ENCODE peak calls at places on chromosomes 4 and X, in eight cellular contexts. S, N, Z, W, U, K, B and F are unnamed samples.
A peak's percentile ranks its signal among the peaks of the same experiment; 100 is the strongest.

GRCh38 chrX:29940750-29941149 is 274.6 kb upstream of the MAGEB2 start:
- DNase-seq in Z (no peak), K (no peak), N (no peak), S (no peak), W (no peak), B (no peak), U (no peak), F (no peak)

GRCh38 chrX:145609951-145610511 is 207.6 kb upstream of the SLITRK2 start:
- DNase-seq in U (no peak), N (no peak), B (no peak), W (no peak), S (no peak), Z (no peak), K (no peak), F (no peak)

GRCh38 chr4:80336582-80336981 is 1.1 kb downstream of the CFAP299 start:
- DNase-seq in W (peak; percentile 53), N (no peak), B (no peak), U (no peak), Z (no peak), S (peak; percentile 26), K (no peak), F (peak; percentile 63)

GRCh38 chr4:178856139-178856800 is 1414.0 kb upstream of the AGA start:
- DNase-seq in N (no peak), B (no peak), U (no peak), S (no peak), K (no peak), Z (no peak), W (no peak), F (no peak)

GRCh38 chrX:104253567-104254441 is 929 bp downstream of the ESX1 start:
- DNase-seq in W (peak; percentile 34), U (no peak), Z (no peak), B (no peak), K (no peak), S (peak; percentile 14), N (no peak), F (peak; percentile 69)

GRCh38 chr4:88818650-88819470 is 121.2 kb upstream of the NAP1L5 start:
- DNase-seq in N (peak; percentile 55), W (peak; percentile 13), K (no peak), S (peak; percentile 66), Z (no peak), U (peak; percentile 25), B (no peak), F (peak; percentile 57)

GRCh38 chr4:7186081-7186480 is 6.3 kb upstream of the SORCS2 start:
- DNase-seq in N (no peak), B (peak; percentile 41), K (no peak), W (peak; percentile 73), Z (peak; percentile 44), U (no peak), S (no peak), F (peak; percentile 55)

GRCh38 chr4:81982846-81983540 is 390.8 kb downstream of the HNRNPD start:
- DNase-seq in Z (no peak), S (no peak), K (no peak), W (no peak), U (no peak), B (no peak), N (no peak), F (no peak)

GRCh38 chr4:8583655-8584025 is 3.4 kb downstream of the GPR78 start:
- DNase-seq in W (no peak), S (no peak), Z (no peak), U (no peak), K (no peak), B (no peak), N (no peak), F (no peak)

GRCh38 chr4:560731-561211 is 15.3 kb downstream of the TMEM271 start:
- DNase-seq in U (no peak), S (no peak), Z (no peak), K (no peak), N (no peak), B (no peak), W (no peak), F (no peak)
- H3K9me3 ChIP-seq in U (no peaks in the 10 kb centered on the region), S (no peaks in the 10 kb centered on the region), Z (no peaks in the 10 kb centered on the region), K (no peaks in the 10 kb centered on the region), N (no peaks in the 10 kb centered on the region), B (no peaks in the 10 kb centered on the region), W (no peaks in the 10 kb centered on the region), F (no peaks in the 10 kb centered on the region)

GRCh38 chr4:74111990-74112389 is 13.0 kb upstream of the CXCL2 start:
- DNase-seq in N (no peak), K (peak; percentile 50), Z (no peak), W (no peak), B (peak; percentile 55), U (no peak), S (no peak), F (peak; percentile 15)
- H3K4me1 ChIP-seq in N (no peaks in the 10 kb centered on the region), K (peaks cover 58% of the 10 kb centered on the region), Z (peaks cover 53% of the 10 kb centered on the region), W (no peaks in the 10 kb centered on the region), B (peaks cover 50% of the 10 kb centered on the region), U (peaks cover 37% of the 10 kb centered on the region), S (peaks cover 79% of the 10 kb centered on the region), F (no peaks in the 10 kb centered on the region)

GRCh38 chrX:76509775-76510174 is 82.3 kb downstream of the MAGEE1 start:
- DNase-seq in W (no peak), B (no peak), U (no peak), K (no peak), Z (no peak), N (no peak), S (no peak), F (no peak)
- H3K9me3 ChIP-seq in W (no peaks in the 10 kb centered on the region), B (no peaks in the 10 kb centered on the region), U (no peaks in the 10 kb centered on the region), K (no peaks in the 10 kb centered on the region), Z (no peaks in the 10 kb centered on the region), N (no peaks in the 10 kb centered on the region), S (no peaks in the 10 kb centered on the region), F (no peaks in the 10 kb centered on the region)

GRCh38 chrX:19636989-19637388 is 121.7 kb upstream of the MAP3K15 start:
- DNase-seq in K (no peak), Z (no peak), B (no peak), S (no peak), W (no peak), N (no peak), U (no peak), F (no peak)
- H3K4me1 ChIP-seq in K (no peaks in the 10 kb centered on the region), Z (no peaks in the 10 kb centered on the region), B (no peaks in the 10 kb centered on the region), S (peaks cover 4% of the 10 kb centered on the region), W (no peaks in the 10 kb centered on the region), N (peaks cover 10% of the 10 kb centered on the region), U (no peaks in the 10 kb centered on the region), F (no peaks in the 10 kb centered on the region)

DNA sequence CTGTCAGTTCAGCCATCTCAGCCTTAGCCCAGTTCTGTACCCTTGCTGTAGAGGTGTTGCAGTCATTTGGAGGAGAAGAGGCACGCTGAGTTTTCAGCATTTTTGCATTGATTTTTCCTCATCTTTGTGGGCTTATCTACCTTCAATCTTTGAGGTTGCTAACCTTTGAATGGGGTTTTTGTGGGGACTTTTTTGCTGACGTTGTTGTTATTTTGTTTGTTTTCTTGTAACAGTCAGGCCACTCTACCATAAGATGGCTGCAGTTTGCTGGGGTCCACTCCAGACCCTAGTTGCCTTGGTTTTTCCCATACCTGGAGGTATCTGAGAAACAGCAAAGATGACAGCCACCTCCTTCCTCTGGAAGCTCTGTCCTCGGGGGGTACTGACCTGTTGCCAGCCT is 22.8 kb upstream of the TMEM271 start:
- DNase-seq in B (no peak), S (no peak), N (no peak), U (no peak), K (no peak), Z (no peak), W (no peak), F (no peak)
- H3K9me3 ChIP-seq in B (no peaks in the 10 kb centered on the region), S (no peaks in the 10 kb centered on the region), N (no peaks in the 10 kb centered on the region), U (peaks cover 4% of the 10 kb centered on the region), K (no peaks in the 10 kb centered on the region), Z (no peaks in the 10 kb centered on the region), W (no peaks in the 10 kb centered on the region), F (no peaks in the 10 kb centered on the region)

DNA sequence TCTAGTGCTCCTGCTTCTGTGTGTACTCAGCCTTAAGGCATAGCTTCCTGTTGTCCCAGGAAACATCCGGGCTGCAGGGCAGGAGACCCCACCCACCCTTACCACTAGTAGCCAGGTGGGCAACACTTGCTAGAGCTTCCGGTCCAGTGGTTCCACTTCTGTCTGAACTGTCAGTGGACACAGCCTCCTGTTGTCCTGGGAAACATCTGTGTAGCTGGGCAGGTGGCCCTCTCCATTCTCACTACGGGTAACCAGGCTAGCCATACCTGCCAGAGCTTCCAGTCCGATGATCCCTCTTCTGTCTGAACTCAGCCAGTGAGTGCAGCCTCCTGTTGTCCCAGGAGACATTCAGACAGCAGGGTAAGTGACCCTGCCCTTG is 372.2 kb downstream of the INPP4B start:
- DNase-seq in K (no peak), W (no peak), Z (no peak), S (no peak), B (no peak), N (no peak), U (no peak), F (no peak)
- H3K4me1 ChIP-seq in K (peaks cover 4% of the 10 kb centered on the region), W (no peaks in the 10 kb centered on the region), Z (no peaks in the 10 kb centered on the region), S (peaks cover 34% of the 10 kb centered on the region), B (no peaks in the 10 kb centered on the region), N (peaks cover 23% of the 10 kb centered on the region), U (no peaks in the 10 kb centered on the region), F (no peaks in the 10 kb centered on the region)

DNA sequence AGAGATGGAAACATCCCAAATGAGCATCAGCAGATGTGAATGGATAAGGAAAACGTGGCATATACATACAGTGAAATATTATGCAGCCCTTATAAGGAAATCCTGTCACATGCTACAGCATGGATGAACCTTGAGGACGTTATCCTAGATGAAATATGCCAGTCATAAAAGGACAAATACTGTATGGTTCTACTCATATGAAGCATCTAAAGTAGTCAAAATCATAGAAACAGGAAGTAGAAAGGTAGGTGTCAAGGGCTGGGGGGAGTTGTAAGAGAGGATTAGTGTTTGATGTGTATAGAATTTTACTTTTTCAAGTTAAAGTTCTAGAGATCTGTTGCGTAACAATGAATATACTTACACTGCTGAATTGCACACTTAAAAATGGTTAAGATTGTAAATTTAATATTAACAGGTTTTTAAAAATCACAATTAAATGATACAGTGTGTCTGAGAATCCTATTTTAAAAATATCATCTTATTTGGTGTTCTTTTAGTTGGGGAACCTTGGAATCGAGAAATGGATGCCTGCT is 58.5 kb downstream of the KDM6A start:
- DNase-seq in S (no peak), B (no peak), N (no peak), W (no peak), Z (no peak), K (no peak), U (no peak), F (no peak)
- H3K9me3 ChIP-seq in S (no peaks in the 10 kb centered on the region), B (no peaks in the 10 kb centered on the region), N (no peaks in the 10 kb centered on the region), W (peaks cover 4% of the 10 kb centered on the region), Z (no peaks in the 10 kb centered on the region), K (no peaks in the 10 kb centered on the region), U (no peaks in the 10 kb centered on the region), F (peaks cover 12% of the 10 kb centered on the region)